ENCODE peak calls at places on chromosomes 6 and 20, in six cellular contexts. D is A549, R is HCT116, V is HepG2, C is GM23338, M is K562. K is an unnamed sample.

GRCh38 chr20:32626859-32627636 is 41.9 kb upstream of the NOL4L start:
- DNase-seq in R (no peak), V (no peak), D (no peak), M (no peak), C (no peak), K (peak; percentile 91)

GRCh38 chr20:6231551-6231950 is 108.7 kb upstream of the FERMT1 start:
- DNase-seq in V (no peak), M (no peak), C (no peak), R (no peak), D (no peak), K (no peak)

GRCh38 chr6:42404494-42404893 is 47.2 kb downstream of the TRERF1 start:
- DNase-seq in V (no peak), C (peak; percentile 80), D (peak; percentile 53), R (peak; percentile 82), M (peak; percentile 81), K (no peak)

GRCh38 chr6:105786890-105787655 is 299.1 kb upstream of the PRDM1 start:
- DNase-seq in V (no peak), C (no peak), D (no peak), R (no peak), M (no peak), K (no peak)

GRCh38 chr6:1552296-1552761 is 57.4 kb upstream of the FOXC1 start:
- DNase-seq in C (peak; percentile 71), M (peak; percentile 38), R (peak; percentile 33), V (peak; percentile 25), D (peak; percentile 19), K (no peak)

GRCh38 chr6:87291879-87292278 is 30.5 kb upstream of the SMIM8 start:
- DNase-seq in C (no peak), R (no peak), M (no peak), V (no peak), D (no peak), K (no peak)

GRCh38 chr6:137874204-137875001 is 7.3 kb downstream of the TNFAIP3 start:
- DNase-seq in C (no peak), V (no peak), D (peak; percentile 31), R (no peak), M (no peak), K (no peak)

GRCh38 chr20:49288784-49289696 is 11.2 kb upstream of the ZNFX1 start:
- DNase-seq in C (peak; percentile 36), D (no peak), R (no peak), M (no peak), V (no peak), K (no peak)

GRCh38 chr6:11769816-11770545 is 8.6 kb downstream of the ADTRP start:
- DNase-seq in R (no peak), D (no peak), M (peak; percentile 41), V (no peak), C (peak; percentile 36), K (no peak)

GRCh38 chr20:41627001-41627400 is 8.8 kb upstream of the CHD6 start:
- DNase-seq in D (no peak), V (peak; percentile 30), R (no peak), C (no peak), M (no peak), K (no peak)

GRCh38 chr20:63835031-63835858 is 4.2 kb upstream of the ZBTB46 start:
- DNase-seq in D (peak; percentile 93), M (peak; percentile 87), C (peak; percentile 98), R (peak; percentile 90), V (peak; percentile 96), K (peak; percentile 90)

GRCh38 chr6:3218266-3218665 is 9.2 kb downstream of the TUBB2B start:
- DNase-seq in M (no peak), V (no peak), D (no peak), R (no peak), C (no peak), K (no peak)

GRCh38 chr6:96433950-96434349 is 87.7 kb upstream of the UFL1 start:
- DNase-seq in V (no peak), R (no peak), M (no peak), C (no peak), D (no peak), K (no peak)

GRCh38 chr6:150211700-150212615 is 69.1 kb downstream of the PPP1R14C start:
- DNase-seq in D (no peak), R (no peak), V (no peak), M (no peak), C (peak; percentile 20), K (no peak)
- TF ChIP-seq REST in D (no peak), R (no peak), V (no peak), M (no peak), C (no peak), K (no peak)

DNA sequence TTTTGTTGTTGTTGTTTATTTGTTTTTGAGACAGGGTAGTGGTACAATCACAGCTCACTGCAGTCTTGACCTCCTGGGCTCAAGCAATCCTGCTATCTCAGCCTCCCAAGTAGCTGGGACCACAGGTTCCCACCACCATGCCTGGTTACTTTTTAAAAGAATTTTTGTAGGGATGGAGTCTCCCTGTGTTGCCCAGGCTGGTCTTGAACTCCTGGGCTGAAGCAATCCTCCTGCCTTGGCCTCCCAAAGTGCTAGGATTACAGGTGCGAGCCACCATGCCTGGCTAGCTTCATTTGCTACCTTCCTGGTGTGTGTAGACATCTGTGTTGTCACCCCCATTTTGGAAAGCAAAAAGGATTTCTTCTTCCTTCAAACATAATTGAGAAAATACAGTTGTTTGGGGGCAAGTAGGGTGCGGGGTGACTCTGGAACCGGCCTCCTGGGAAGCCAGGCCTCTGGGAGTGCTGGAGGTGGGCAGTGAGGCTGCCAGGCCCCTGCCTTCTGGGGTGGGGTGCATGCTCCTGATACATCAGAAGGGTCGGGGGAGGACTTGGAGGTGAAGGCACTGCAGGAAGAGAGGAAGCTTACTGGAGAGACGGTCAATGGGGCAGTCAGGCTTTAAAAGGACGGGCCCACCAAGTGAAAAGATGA is 28.4 kb downstream of the SYNJ2 start:
- DNase-seq in C (no peak), V (no peak), R (no peak), D (no peak), M (no peak), K (no peak)
- TF ChIP-seq REST in C (no peak), V (no peak), R (no peak), D (no peak), M (no peak), K (no peak)

DNA sequence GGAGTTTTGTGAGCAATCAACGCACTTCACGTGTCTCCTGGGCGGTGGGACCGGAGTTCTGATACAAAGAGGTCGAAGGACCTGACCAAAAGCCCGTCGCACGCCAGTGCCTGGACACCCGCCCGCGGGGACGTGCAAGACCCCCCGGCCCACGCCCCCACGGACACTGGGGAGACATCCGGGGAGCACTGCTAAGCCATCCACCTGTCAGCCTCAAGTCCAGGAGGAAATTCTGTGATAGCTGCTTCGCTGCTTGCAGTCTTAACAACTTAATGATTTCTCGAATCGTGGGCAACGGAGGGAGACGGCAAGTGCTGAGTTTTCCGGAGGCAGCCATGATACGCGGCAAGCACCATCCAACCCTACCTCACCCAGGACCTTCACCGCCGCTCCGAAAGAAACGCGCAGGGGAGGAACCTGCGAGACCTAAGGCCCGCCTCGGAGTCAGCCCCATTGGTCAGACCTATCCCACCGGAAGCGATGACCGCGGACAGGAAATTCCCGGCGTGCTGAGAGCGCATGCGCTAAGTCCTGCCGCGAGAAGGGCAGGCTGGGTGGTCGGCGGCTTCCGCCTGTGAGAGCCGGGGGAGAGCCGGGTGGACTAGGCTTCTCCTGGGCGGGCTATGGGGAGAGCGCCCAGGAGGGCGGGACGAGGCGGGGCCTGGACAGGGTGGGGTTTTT is at the start of gene TFB1M:
- DNase-seq in D (peak; percentile 98), M (peak; percentile 96), R (peak; percentile 98), C (peak; percentile 99), V (peak; percentile 99), K (peak; percentile 92)
- TF ChIP-seq REST in D (no peak), M (peak; percentile 54), R (no peak), C (no peak), V (no peak), K (no peak)

GRCh38 chr6:93676506-93676905 is 257.1 kb upstream of the EPHA7 start:
- DNase-seq in V (no peak), M (no peak), D (no peak), R (no peak), C (no peak), K (no peak)
- TF ChIP-seq REST in V (no peak), M (no peak), D (no peak), R (no peak), C (no peak), K (no peak)

GRCh38 chr6:7728855-7729590 is 3.1 kb downstream of the BMP6 start:
- DNase-seq in D (no peak), C (peak; percentile 59), V (no peak), M (no peak), R (no peak), K (no peak)
- TF ChIP-seq REST in D (no peak), C (no peak), V (no peak), M (no peak), R (no peak), K (no peak)

K was measured in SK-N-SH.